ENCODE peak calls at places on chromosomes 3 and 15, in four cellular contexts. K, Y, W and U are unnamed samples.

GRCh38 chr3:171049831-171050444 is 23.4 kb upstream of the SLC2A2 start:
- DNase-seq in W (peak; percentile 50), Y (no peak), K (no peak), U (peak; percentile 69)

GRCh38 chr3:154954750-154955149 is 125.4 kb upstream of the MME start:
- DNase-seq in W (peak; percentile 24), K (no peak), Y (no peak), U (peak; percentile 84)

GRCh38 chr15:42150246-42150970 is 6.0 kb downstream of the PLA2G4F start:
- DNase-seq in K (no peak), Y (no peak), W (no peak), U (no peak)

GRCh38 chr15:64987136-64987535 is 2.6 kb downstream of the SPG21 start:
- DNase-seq in W (no peak), K (no peak), Y (no peak), U (peak; percentile 16)

GRCh38 chr15:64209680-64210334 is 47.0 kb upstream of the PPIB start:
- DNase-seq in Y (no peak), W (peak; percentile 42), K (no peak), U (peak; percentile 71)

GRCh38 chr3:173747427-173747826 is 349.9 kb downstream of the NLGN1 start:
- DNase-seq in W (peak; percentile 63), Y (no peak), K (no peak), U (peak; percentile 29)

GRCh38 chr15:78906310-78906608 is 33.6 kb downstream of the MORF4L1 start:
- DNase-seq in K (no peak), W (peak; percentile 80), Y (no peak), U (peak; percentile 87)

GRCh38 chr3:16834214-16834613 is 50.5 kb upstream of the PLCL2 start:
- DNase-seq in Y (no peak), K (no peak), W (no peak), U (no peak)

GRCh38 chr15:57751177-57751800 is 44.8 kb downstream of the POLR2M start:
- DNase-seq in K (no peak), W (peak; percentile 24), Y (no peak), U (peak; percentile 68)

GRCh38 chr15:52421029-52421428 is 107.7 kb downstream of the MYO5A start:
- DNase-seq in W (no peak), K (no peak), Y (no peak), U (no peak)

GRCh38 chr3:163129287-163129686 is 1632.7 kb downstream of the OTOL1 start:
- DNase-seq in W (no peak), K (no peak), Y (no peak), U (no peak)

GRCh38 chr3:12516873-12517272 is 28.4 kb downstream of the MKRN2OS start:
- DNase-seq in W (no peak), Y (no peak), K (no peak), U (no peak)

GRCh38 chr15:25544076-25544475 is 105.3 kb upstream of the UBE3A start:
- DNase-seq in K (no peak), Y (no peak), W (no peak), U (no peak)

GRCh38 chr3:89373459-89373858 is 266.0 kb downstream of the EPHA3 start:
- DNase-seq in K (no peak), Y (no peak), W (peak; percentile 30), U (no peak)

GRCh38 chr3:106281231-106281630 is 412.4 kb upstream of the CBLB start:
- DNase-seq in W (peak; percentile 82), K (no peak), Y (no peak), U (peak; percentile 25)

GRCh38 chr3:66428733-66429132 is 72.1 kb downstream of the LRIG1 start:
- DNase-seq in W (peak; percentile 99), Y (no peak), K (peak; percentile 78), U (peak; percentile 98)

GRCh38 chr15:63013052-63013808 is 29.3 kb upstream of the TPM1 start:
- DNase-seq in Y (no peak), W (peak; percentile 84), K (peak; percentile 23), U (peak; percentile 90)

GRCh38 chr3:141229132-141229531 is 2.5 kb upstream of the PXYLP1 start:
- DNase-seq in K (no peak), Y (no peak), W (no peak), U (no peak)

GRCh38 chr3:127851899-127852298 is 29.6 kb upstream of the MGLL start:
- DNase-seq in Y (no peak), W (no peak), K (no peak), U (no peak)

GRCh38 chr3:138946554-138947302 is at the start of the genes FOXL2 and FOXL2NB:
- DNase-seq in W (peak; percentile 54), Y (no peak), K (no peak), U (peak; percentile 58)

GRCh38 chr15:41832875-41833274 is 5.0 kb downstream of the JMJD7 start:
- DNase-seq in Y (no peak), W (no peak), K (no peak), U (peak; percentile 12)

GRCh38 chr3:50355829-50356552 is 3.3 kb downstream of the TMEM115 start:
- DNase-seq in W (no peak), K (no peak), Y (no peak), U (no peak)
- H3K4me3 ChIP-seq in W (no peak overlapping the region), K (no peak overlapping the region), Y (no peak overlapping the region), U (peak overlapping the region; percentile 96)

GRCh38 chr3:143122089-143122430 is 2.5 kb downstream of the CHST2 start:
- DNase-seq in K (no peak), W (no peak), Y (no peak), U (no peak)
- H3K4me3 ChIP-seq in K (no peak overlapping the region), W (no peak overlapping the region), Y (no peak overlapping the region), U (no peak overlapping the region)

GRCh38 chr3:185865277-185865676 is 40.4 kb upstream of the IGF2BP2 start:
- DNase-seq in K (no peak), Y (no peak), W (no peak), U (no peak)
- H3K4me3 ChIP-seq in K (no peak overlapping the region), Y (no peak overlapping the region), W (no peak overlapping the region), U (no peak overlapping the region)

DNA sequence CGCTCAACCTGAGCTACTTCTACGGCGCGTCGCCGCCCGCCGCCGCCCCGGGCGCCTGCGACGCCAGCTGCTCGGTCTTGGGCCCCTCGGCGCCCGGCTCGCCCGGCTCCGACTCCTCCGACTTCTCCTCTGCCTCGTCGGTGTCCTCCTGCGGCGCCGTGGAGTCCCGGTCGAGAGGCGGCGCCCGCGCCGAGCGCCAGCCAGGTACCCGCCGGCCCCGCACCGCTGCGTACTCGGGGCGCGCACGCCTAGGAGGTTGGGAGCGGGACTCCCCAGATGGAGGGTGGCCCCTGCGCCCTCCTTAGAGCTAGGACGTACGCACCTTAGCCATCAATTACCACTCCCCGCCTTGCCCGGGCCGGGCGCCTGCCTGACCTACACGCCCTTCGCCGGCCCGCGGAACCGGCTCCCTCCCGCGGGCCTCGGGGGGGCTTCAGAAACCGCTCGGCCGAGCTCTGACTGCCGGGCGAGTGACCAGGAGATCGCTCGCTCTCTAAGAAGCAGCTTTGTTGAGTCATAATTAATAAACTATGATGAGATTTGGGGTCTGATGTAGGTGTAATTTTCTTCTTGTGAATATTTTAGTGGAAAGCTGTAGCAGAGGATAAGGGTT is 506 bp downstream of the NFKBIZ start:
- DNase-seq in W (no peak), Y (peak; percentile 21), K (peak; percentile 33), U (no peak)
- H3K4me3 ChIP-seq in W (peak overlapping the region; percentile 79), Y (peak overlapping the region; percentile 92), K (peak overlapping the region; percentile 96), U (peak overlapping the region; percentile 82)

GRCh38 chr15:60006808-60007346 is 2.8 kb downstream of the FOXB1 start:
- DNase-seq in K (no peak), Y (no peak), W (peak; percentile 8), U (no peak)
- H3K4me3 ChIP-seq in K (peak overlapping the region; percentile 40), Y (peak overlapping the region; percentile 66), W (peak overlapping the region; percentile 58), U (no peak overlapping the region)

GRCh38 chr3:149376728-149377407 is 581 bp downstream of the TM4SF1 start:
- DNase-seq in K (no peak), W (peak; percentile 81), Y (no peak), U (peak; percentile 78)
- H3K4me3 ChIP-seq in K (peak overlapping the region; percentile 39), W (peak overlapping the region; percentile 74), Y (no peak overlapping the region), U (peak overlapping the region; percentile 77)